ENCODE peak calls at places on chromosome 11, in eight cellular contexts. C is HT1080; S is fibroblast of lung; N is CD8-positive, alpha-beta memory T cell; A is skeletal muscle cell; I is A172; K is body of pancreas; P is neuronal stem cell. G is an unnamed sample.

GRCh38 chr11:9787981-9788521 is 124.2 kb downstream of the SWAP70 start:
- DNase-seq in C (peak; percentile 60), S (peak; percentile 89), N (no peak), A (peak; percentile 81), I (peak; percentile 93), K (peak; percentile 22), P (no peak), G (peak; percentile 16)

GRCh38 chr11:9574556-9574805 is 1.0 kb downstream of the WEE1 start:
- DNase-seq in C (no peak), S (no peak), N (no peak), A (no peak), I (no peak), K (peak; percentile 39), P (no peak), G (no peak)

GRCh38 chr11:26720003-26720402 is 1.9 kb downstream of the SLC5A12 start:
- DNase-seq in C (no peak), S (no peak), N (no peak), A (no peak), I (no peak), K (no peak), P (no peak), G (no peak)

GRCh38 chr11:126231725-126232459 is 20.3 kb downstream of the FAM118B start:
- DNase-seq in C (no peak), S (peak; percentile 70), N (no peak), A (peak; percentile 42), I (no peak), K (no peak), P (no peak), G (no peak)

GRCh38 chr11:69446108-69446507 is 35.4 kb upstream of the LINC01488 start:
- DNase-seq in C (no peak), S (no peak), N (no peak), A (no peak), I (no peak), K (no peak), P (no peak), G (no peak)

GRCh38 chr11:28461338-28461737 is 353.1 kb downstream of the METTL15 start:
- DNase-seq in C (peak; percentile 29), S (peak; percentile 62), N (no peak), A (peak; percentile 30), I (no peak), K (no peak), P (no peak), G (no peak)

GRCh38 chr11:3984896-3985295 is 109.7 kb upstream of the RRM1 start:
- DNase-seq in C (no peak), S (peak; percentile 32), N (peak; percentile 50), A (no peak), I (no peak), K (no peak), P (peak; percentile 26), G (no peak)

GRCh38 chr11:7579226-7579825 is 65.5 kb downstream of the PPFIBP2 start:
- DNase-seq in C (no peak), S (peak; percentile 45), N (no peak), A (no peak), I (no peak), K (no peak), P (no peak), G (no peak)

GRCh38 chr11:4134844-4135243 is 40.2 kb downstream of the RRM1 start:
- DNase-seq in C (peak; percentile 42), S (peak; percentile 18), N (no peak), A (no peak), I (peak; percentile 85), K (no peak), P (no peak), G (no peak)

GRCh38 chr11:103596323-103596722 is 440.1 kb upstream of the DDI1 start:
- DNase-seq in C (no peak), S (no peak), N (no peak), A (no peak), I (peak; percentile 44), K (no peak), P (no peak), G (no peak)

GRCh38 chr11:28836285-28837081 is 728.3 kb downstream of the METTL15 start:
- DNase-seq in C (peak; percentile 99), S (peak; percentile 69), N (no peak), A (peak; percentile 93), I (peak; percentile 99), K (no peak), P (peak; percentile 26), G (no peak)

GRCh38 chr11:64263021-64263946 is 12.0 kb downstream of the PLCB3 start:
- DNase-seq in C (peak; percentile 74), S (peak; percentile 56), N (no peak), A (no peak), I (peak; percentile 78), K (no peak), P (no peak), G (no peak)

GRCh38 chr11:122215244-122215992 is 99.4 kb upstream of the BLID start:
- DNase-seq in C (peak; percentile 67), S (peak; percentile 98), N (no peak), A (peak; percentile 70), I (peak; percentile 46), K (peak; percentile 71), P (peak; percentile 67), G (no peak)

GRCh38 chr11:75147875-75148263 is 3.0 kb upstream of the SLCO2B1 start:
- DNase-seq in C (no peak), S (no peak), N (no peak), A (no peak), I (no peak), K (no peak), P (no peak), G (no peak)

GRCh38 chr11:69122642-69123431 is 32.9 kb upstream of the SMIM38 start:
- DNase-seq in C (peak; percentile 86), S (peak; percentile 58), N (peak; percentile 64), A (no peak), I (peak; percentile 98), K (peak; percentile 94), P (peak; percentile 67), G (no peak)

GRCh38 chr11:28231475-28231874 is 123.3 kb downstream of the METTL15 start:
- DNase-seq in C (no peak), S (peak; percentile 67), N (no peak), A (peak; percentile 13), I (no peak), K (no peak), P (no peak), G (no peak)

GRCh38 chr11:17568944-17569343 is 21.9 kb downstream of the OTOG start:
- DNase-seq in C (no peak), S (no peak), N (no peak), A (no peak), I (no peak), K (no peak), P (no peak), G (no peak)

GRCh38 chr11:65565624-65566453 is 4.4 kb upstream of the ZNRD2 start:
- DNase-seq in C (peak; percentile 72), S (no peak), N (no peak), A (no peak), I (peak; percentile 55), K (no peak), P (no peak), G (no peak)

GRCh38 chr11:95338430-95338991 is 107.5 kb upstream of the SESN3 start:
- DNase-seq in C (no peak), S (peak; percentile 91), N (no peak), A (peak; percentile 58), I (no peak), K (peak; percentile 39), P (no peak), G (peak; percentile 64)

GRCh38 chr11:11313426-11313825 is 39.6 kb downstream of the CSNK2A3 start:
- DNase-seq in C (peak; percentile 83), S (peak; percentile 15), N (no peak), A (peak; percentile 19), I (peak; percentile 35), K (peak; percentile 42), P (no peak), G (no peak)

GRCh38 chr11:97732011-97732632 is 1288.6 kb upstream of the CNTN5 start:
- DNase-seq in C (no peak), S (no peak), N (no peak), A (no peak), I (no peak), K (no peak), P (no peak), G (no peak)

GRCh38 chr11:75328426-75329277 is 22.8 kb downstream of the ARRB1 start:
- DNase-seq in C (peak; percentile 85), S (peak; percentile 83), N (peak; percentile 66), A (no peak), I (peak; percentile 94), K (peak; percentile 77), P (peak; percentile 48), G (no peak)

GRCh38 chr11:134438533-134438932 is 26.5 kb upstream of the B3GAT1 start:
- DNase-seq in C (no peak), S (no peak), N (no peak), A (no peak), I (no peak), K (no peak), P (no peak), G (no peak)

GRCh38 chr11:64306876-64307622 is 1.7 kb downstream of the ESRRA start:
- DNase-seq in C (no peak), S (no peak), N (no peak), A (no peak), I (no peak), K (peak; percentile 78), P (no peak), G (no peak)

GRCh38 chr11:114762437-114762836 is 84.1 kb downstream of the NXPE2 start:
- DNase-seq in C (peak; percentile 41), S (peak; percentile 69), N (no peak), A (peak; percentile 11), I (peak; percentile 6), K (peak; percentile 56), P (peak; percentile 46), G (no peak)

GRCh38 chr11:74683941-74684481 is 47.2 kb downstream of the CHRDL2 start:
- DNase-seq in C (no peak), S (peak; percentile 56), N (no peak), A (no peak), I (no peak), K (peak; percentile 4), P (no peak), G (no peak)

GRCh38 chr11:120578591-120579154 is 67.1 kb downstream of the GRIK4 start:
- DNase-seq in C (no peak), S (no peak), N (no peak), A (no peak), I (no peak), K (no peak), P (no peak), G (no peak)

GRCh38 chr11:34905666-34906065 is 10.5 kb downstream of the APIP start:
- DNase-seq in C (no peak), S (no peak), N (no peak), A (no peak), I (no peak), K (no peak), P (no peak), G (no peak)

GRCh38 chr11:7869467-7869866 is 61.6 kb downstream of the OR10A6 start:
- DNase-seq in C (peak; percentile 49), S (peak; percentile 23), N (no peak), A (no peak), I (peak; percentile 12), K (no peak), P (no peak), G (no peak)

GRCh38 chr11:117300301-117300700 is 9.2 kb downstream of the BACE1-AS start:
- DNase-seq in C (no peak), S (peak; percentile 73), N (no peak), A (no peak), I (no peak), K (peak; percentile 65), P (peak; percentile 51), G (no peak)

GRCh38 chr11:64233913-64234839 is at the start of gene VEGFB:
- DNase-seq in C (no peak), S (peak; percentile 34), N (peak; percentile 70), A (no peak), I (no peak), K (peak; percentile 79), P (no peak), G (no peak)

GRCh38 chr11:58067685-58068084 is 36.9 kb downstream of the OR6Q1 start:
- DNase-seq in C (no peak), S (no peak), N (no peak), A (no peak), I (no peak), K (no peak), P (no peak), G (no peak)

GRCh38 chr11:118198370-118198769 is 21.9 kb upstream of the SCN2B start:
- DNase-seq in C (peak; percentile 49), S (peak; percentile 63), N (peak; percentile 79), A (no peak), I (peak; percentile 13), K (peak; percentile 85), P (no peak), G (no peak)

GRCh38 chr11:35540526-35540925 is 15.1 kb upstream of the PAMR1 start:
- DNase-seq in C (no peak), S (peak; percentile 51), N (no peak), A (no peak), I (no peak), K (no peak), P (no peak), G (no peak)